ENCODE peak calls at places on chromosomes 1 and 21, in four cellular contexts. H is EL; I is small intestine; S is stimulated activated CD8-positive, alpha-beta memory T cell treated with anti-CD3 and anti-CD28 coated beads, Interleukin-2, amount 100 ng/mL, for 1 hour. X is an unnamed sample.

GRCh38 chr1:29096255-29096896 is 27.3 kb downstream of the TMEM200B start:
- DNase-seq in H (no peak), I (no peak), S (no peak), X (no peak)

GRCh38 chr1:50105430-50105829 is 3.3 kb upstream of the ELAVL4 start:
- DNase-seq in H (no peak), I (no peak), S (no peak), X (no peak)

GRCh38 chr1:79005945-79006344 is 585 bp downstream of the ADGRL4 start:
- DNase-seq in H (peak), I (no peak), S (no peak), X (no peak)

GRCh38 chr1:19313961-19314882 is 2.1 kb downstream of the SLC66A1 start:
- DNase-seq in H (no peak), I (no peak), S (no peak), X (no peak)

GRCh38 chr1:40906781-40907400 is 44.7 kb upstream of the CITED4 start:
- DNase-seq in H (no peak), I (no peak), S (no peak), X (no peak)

GRCh38 chr1:154714070-154714623 is 106.2 kb upstream of the ADAR start:
- DNase-seq in H (no peak), I (no peak), S (no peak), X (no peak)

GRCh38 chr21:25329227-25329626 is 278.1 kb downstream of the MRPL39 start:
- DNase-seq in H (peak), I (no peak), S (no peak), X (no peak)

GRCh38 chr1:28933277-28933676 is 18.9 kb downstream of the EPB41 start:
- DNase-seq in H (no peak), I (peak), S (no peak), X (no peak)

GRCh38 chr1:228830185-228830953 is 95.1 kb downstream of the RHOU start:
- DNase-seq in H (no peak), I (no peak), S (no peak), X (peak)

GRCh38 chr1:106793686-106794085 is 262.8 kb upstream of the PRMT6 start:
- DNase-seq in H (no peak), I (no peak), S (no peak), X (no peak)

GRCh38 chr1:231933711-231934626 is 307.4 kb downstream of the DISC1 start:
- DNase-seq in H (no peak), I (no peak), S (no peak), X (peak)

GRCh38 chr1:31943546-31944184 is 5.5 kb upstream of the PTP4A2 start:
- DNase-seq in H (no peak), I (peak), S (no peak), X (no peak)

GRCh38 chr1:1246601-1247340 is at the start of gene C1QTNF12:
- DNase-seq in H (no peak), I (no peak), S (no peak), X (no peak)

GRCh38 chr1:119569095-119569494 is 62.1 kb downstream of the HSD3B1 start:
- DNase-seq in H (no peak), I (no peak), S (no peak), X (no peak)

GRCh38 chr1:62989497-62989896 is 205.6 kb downstream of the ATG4C start:
- DNase-seq in H (no peak), I (peak), S (no peak), X (no peak)

GRCh38 chr1:52436817-52437216 is 32.4 kb downstream of the PRPF38A start:
- DNase-seq in H (no peak), I (no peak), S (no peak), X (no peak)

GRCh38 chr1:190043655-190044054 is 434.0 kb downstream of the BRINP3 start:
- DNase-seq in H (no peak), I (no peak), S (no peak), X (no peak)

GRCh38 chr1:67532452-67533216 is 102.4 kb upstream of the SERBP1 start:
- DNase-seq in H (peak), I (peak), S (no peak), X (peak)

GRCh38 chr21:38323721-38324591 is 67.2 kb downstream of the KCNJ15 start:
- DNase-seq in H (peak), I (no peak), S (no peak), X (peak)

GRCh38 chr1:224594360-224594759 is 21.8 kb upstream of the CNIH3 start:
- DNase-seq in H (no peak), I (no peak), S (no peak), X (no peak)

GRCh38 chr1:91731815-91732214 is 154.1 kb downstream of the TGFBR3 start:
- DNase-seq in H (peak), I (no peak), S (peak), X (no peak)

GRCh38 chr1:27333717-27334279 is 8.0 kb upstream of the SYTL1 start:
- DNase-seq in H (no peak), I (no peak), S (no peak), X (no peak)

GRCh38 chr1:93552751-93553455 is 105.0 kb downstream of the FNBP1L start:
- DNase-seq in H (peak), I (peak), S (no peak), X (no peak)

GRCh38 chr1:103584537-103584936 is 13.1 kb downstream of the AMY2B start:
- DNase-seq in H (no peak), I (no peak), S (no peak), X (no peak)

GRCh38 chr21:44581158-44581557 is 754 bp upstream of the KRTAP10-5 start:
- DNase-seq in H (no peak), I (no peak), S (no peak), X (no peak)

GRCh38 chr1:19799877-19800804 is at the start of gene TMCO4:
- DNase-seq in H (peak), I (peak), S (peak), X (peak)

GRCh38 chr1:98914547-98914946 is 90.1 kb downstream of the PLPPR5 start:
- DNase-seq in H (no peak), I (no peak), S (no peak), X (no peak)

X was measured in hepatocyte.